ENCODE peak calls at places on chromosomes 13 and 19, in five cellular contexts. Z is IMR-90, N is H9, J is mesenchymal stem cell, V is H1. F is an unnamed sample.

GRCh38 chr13:27170521-27171243 is 929 bp downstream of the USP12 start:
- DNase-seq in V (peak; percentile 83), J (no peak), Z (no peak), N (peak; percentile 69), F (peak; percentile 54)

GRCh38 chr19:47057328-47057727 is 8.9 kb upstream of the TMEM160 start:
- DNase-seq in Z (peak; percentile 76), N (no peak), J (peak; percentile 50), V (no peak), F (no peak)

GRCh38 chr19:7680606-7681335 is at the start of gene TRAPPC5:
- DNase-seq in N (peak; percentile 89), Z (peak; percentile 76), V (peak; percentile 93), J (peak; percentile 75), F (peak; percentile 87)

GRCh38 chr19:30870861-30871260 is 478.4 kb downstream of the TSHZ3 start:
- DNase-seq in V (no peak), J (no peak), N (peak; percentile 4), Z (peak; percentile 1), F (no peak)

GRCh38 chr19:33756177-33756576 is 40.5 kb upstream of the KCTD15 start:
- DNase-seq in V (no peak), N (no peak), Z (no peak), J (no peak), F (no peak)

GRCh38 chr19:44658069-44658727 is 13.1 kb upstream of the CEACAM19 start:
- DNase-seq in V (no peak), J (no peak), Z (no peak), N (no peak), F (no peak)

GRCh38 chr13:37127706-37128241 is 22.3 kb upstream of the CSNK1A1L start:
- DNase-seq in J (peak; percentile 62), V (no peak), Z (peak; percentile 94), N (no peak), F (no peak)

GRCh38 chr13:89066868-89067466 is 1395.8 kb downstream of the SLITRK5 start:
- DNase-seq in Z (peak; percentile 0), J (peak; percentile 62), V (no peak), N (peak; percentile 28), F (peak; percentile 40)

GRCh38 chr19:17765069-17765618 is 13.9 kb downstream of the FCHO1 start:
- DNase-seq in Z (no peak), J (no peak), N (no peak), V (no peak), F (no peak)

GRCh38 chr19:55028757-55029156 is 9.3 kb downstream of the GP6 start:
- DNase-seq in N (no peak), Z (no peak), V (no peak), J (no peak), F (no peak)

GRCh38 chr19:35098413-35099049 is 17.1 kb upstream of the FXYD3 start:
- DNase-seq in V (no peak), J (no peak), N (no peak), Z (no peak), F (no peak)

GRCh38 chr13:33402975-33403374 is 117.4 kb upstream of the STARD13 start:
- DNase-seq in N (no peak), Z (no peak), J (no peak), V (no peak), F (no peak)

GRCh38 chr13:59963827-59964226 is 199.9 kb downstream of the DIAPH3 start:
- DNase-seq in Z (no peak), J (no peak), V (no peak), N (no peak), F (no peak)

GRCh38 chr19:19115954-19116353 is 22.3 kb downstream of the TMEM161A start:
- DNase-seq in Z (no peak), V (peak; percentile 93), N (peak; percentile 81), J (no peak), F (no peak)

DNA sequence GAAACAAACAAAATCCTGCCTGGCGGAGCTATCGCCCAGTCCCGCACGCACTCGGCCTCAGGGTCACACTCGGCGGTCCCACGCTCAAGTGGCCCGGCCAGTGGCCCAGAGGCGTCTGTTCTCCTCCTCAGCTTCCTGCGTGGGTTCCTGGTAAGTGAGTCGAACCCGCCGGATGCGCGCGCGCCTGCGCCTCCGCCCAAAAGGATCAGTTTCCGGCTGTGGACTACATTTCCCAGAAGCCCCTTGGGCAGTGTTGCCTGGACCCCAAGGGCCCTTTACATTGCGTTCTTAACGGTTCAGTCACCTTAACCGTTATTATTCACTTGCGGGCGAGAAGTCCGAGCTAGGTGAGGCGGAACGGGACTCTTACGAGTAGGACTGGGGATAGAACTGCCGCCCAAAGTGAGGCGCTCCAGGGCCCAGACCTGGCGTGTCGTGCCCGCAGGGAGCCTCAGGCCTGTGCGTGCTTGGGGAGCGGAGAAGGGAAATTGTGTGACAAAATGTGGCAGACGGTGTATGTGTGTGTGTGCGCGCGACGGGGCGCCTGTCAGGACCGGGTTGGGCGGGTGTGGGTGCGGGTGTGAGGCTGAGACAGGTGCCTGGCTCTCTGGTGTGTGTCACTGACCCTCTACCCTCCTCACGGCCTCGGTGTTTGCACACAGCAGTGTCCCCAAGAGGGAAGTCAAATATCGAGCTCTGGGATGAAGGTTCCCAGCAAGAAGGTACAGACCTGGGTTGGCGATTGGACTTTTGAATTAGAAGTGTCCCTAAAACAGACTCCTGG is at the start of gene ZNF546:
- DNase-seq in V (peak; percentile 82), N (peak; percentile 83), J (peak; percentile 92), Z (peak; percentile 91), F (peak; percentile 81)
- H2BK5ac ChIP-seq in V (peak within 1 kb of the TSS; percentile 78), N (no peak within 1 kb of the TSS), J (no peak within 1 kb of the TSS), Z (peak within 1 kb of the TSS; percentile 89), F (peak within 1 kb of the TSS; percentile 79)

GRCh38 chr13:74090869-74091605 is 43.2 kb downstream of the KLF12 start:
- DNase-seq in Z (no peak), J (no peak), V (no peak), N (no peak), F (no peak)
- H2AFZ ChIP-seq in Z (no peak overlapping the region), J (no peak overlapping the region), V (no peak overlapping the region), N (no peak overlapping the region), F (no peak overlapping the region)

DNA sequence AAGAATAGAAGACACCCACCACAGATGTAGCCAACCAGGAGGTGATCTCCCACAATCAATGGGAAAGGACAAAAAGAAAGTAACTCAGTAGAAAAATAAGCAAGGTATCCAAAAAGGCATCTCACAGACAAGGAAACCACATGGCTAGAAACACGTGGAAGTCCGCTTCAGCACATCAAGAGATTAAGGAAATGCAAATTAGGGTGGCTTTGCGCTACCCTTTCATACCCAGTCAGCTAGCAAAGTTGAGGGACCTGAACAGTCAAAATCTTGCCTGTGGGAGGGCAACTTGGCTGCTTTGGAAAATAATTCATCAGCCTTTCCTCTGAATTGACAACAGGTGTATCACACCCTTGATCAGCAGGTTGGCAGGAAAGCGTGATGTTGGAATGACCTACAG is 11.6 kb upstream of the UQCR11 start:
- DNase-seq in V (no peak), J (no peak), Z (no peak), N (no peak), F (no peak)
- H3K27ac ChIP-seq in V (no peak overlapping the region), J (no peak overlapping the region), Z (no peak overlapping the region), N (no peak overlapping the region), F (no peak overlapping the region)

GRCh38 chr13:21176195-21176981 is at the start of the genes MRPL57 and SKA3:
- DNase-seq in N (peak; percentile 97), J (peak; percentile 95), V (peak; percentile 97), Z (peak; percentile 91), F (peak; percentile 95)
- H2BK5ac ChIP-seq in N (peak within 1 kb of the TSS; percentile 58), J (peak within 1 kb of the TSS; percentile 66), V (peak within 1 kb of the TSS; percentile 99), Z (peak within 1 kb of the TSS; percentile 82), F (peak within 1 kb of the TSS; percentile 69)

GRCh38 chr13:30017880-30018279 is 167.5 kb upstream of the UBL3 start:
- DNase-seq in J (no peak), N (peak; percentile 64), V (no peak), Z (no peak), F (no peak)

GRCh38 chr13:30021611-30022010 is 171.2 kb upstream of the UBL3 start:
- DNase-seq in V (no peak), J (no peak), Z (peak; percentile 37), N (no peak), F (no peak)

GRCh38 chr13:30020726-30021312 is 170.4 kb upstream of the UBL3 start:
- DNase-seq in Z (peak; percentile 57), N (no peak), J (peak; percentile 7), V (no peak), F (no peak)

GRCh38 chr13:30022256-30022655 is 171.8 kb upstream of the UBL3 start:
- DNase-seq in V (no peak), J (no peak), N (no peak), Z (no peak), F (no peak)

GRCh38 chr13:30019648-30020626 is 169.5 kb upstream of the UBL3 start:
- DNase-seq in Z (no peak), N (no peak), V (no peak), J (no peak), F (no peak)
- H2AFZ ChIP-seq in Z (peak overlapping the region; percentile 38), N (no peak overlapping the region), V (no peak overlapping the region), J (no peak overlapping the region), F (peak overlapping the region; percentile 74)

F was measured in neuronal stem cell.